ENCODE peak calls at places on chromosome 20, in five cellular contexts. L is upper lobe of right lung, O is fibroblast of the aortic adventitia, G is HCT116, V is cardiac fibroblast. B is an unnamed sample.

GRCh38 chr20:3093861-3094361 is 9.4 kb upstream of the AVP start:
- DNase-seq in L (no peak), O (no peak), G (no peak), V (no peak), B (peak; percentile 64)

GRCh38 chr20:63134201-63134612 is 81.7 kb downstream of the YTHDF1 start:
- DNase-seq in L (peak; percentile 56), O (no peak), G (no peak), V (no peak), B (peak; percentile 57)

GRCh38 chr20:25540273-25540672 is 45.1 kb downstream of the NINL start:
- DNase-seq in L (no peak), O (no peak), G (peak; percentile 16), V (peak; percentile 45), B (no peak)

GRCh38 chr20:34525709-34526416 is 9.6 kb downstream of the DYNLRB1 start:
- DNase-seq in L (peak; percentile 80), O (peak; percentile 98), G (peak; percentile 93), V (peak; percentile 99), B (peak; percentile 94)

GRCh38 chr20:21613512-21613911 is 92.0 kb upstream of the PAX1 start:
- DNase-seq in L (no peak), O (no peak), G (no peak), V (no peak), B (no peak)

GRCh38 chr20:34639755-34640222 is 37.1 kb downstream of the PIGU start:
- DNase-seq in L (no peak), O (no peak), G (no peak), V (no peak), B (no peak)

GRCh38 chr20:33852971-33853813 is 42.0 kb downstream of the CHMP4B start:
- DNase-seq in L (no peak), O (no peak), G (no peak), V (no peak), B (peak; percentile 32)

GRCh38 chr20:58598271-58599015 is 52.6 kb upstream of the STX16 start:
- DNase-seq in L (no peak), O (peak; percentile 59), G (no peak), V (peak; percentile 66), B (no peak)

GRCh38 chr20:35277531-35278395 is at the start of gene MMP24OS:
- DNase-seq in L (peak; percentile 96), O (peak; percentile 74), G (peak; percentile 66), V (peak; percentile 82), B (peak; percentile 97)

GRCh38 chr20:25291432-25292133 is 43.7 kb downstream of the PYGB start:
- DNase-seq in L (no peak), O (no peak), G (no peak), V (no peak), B (peak; percentile 65)

GRCh38 chr20:54650201-54650722 is 174.9 kb downstream of the DOK5 start:
- DNase-seq in L (no peak), O (peak; percentile 19), G (no peak), V (peak; percentile 44), B (no peak)

GRCh38 chr20:13819885-13820645 is 35.2 kb downstream of the NDUFAF5 start:
- DNase-seq in L (no peak), O (peak; percentile 61), G (peak; percentile 42), V (peak; percentile 71), B (no peak)

GRCh38 chr20:33933469-33933909 is 60.2 kb upstream of the RALY start:
- DNase-seq in L (peak; percentile 70), O (peak; percentile 79), G (peak; percentile 48), V (peak; percentile 76), B (peak; percentile 71)

GRCh38 chr20:8254911-8255582 is 123.0 kb downstream of the PLCB1 start:
- DNase-seq in L (no peak), O (no peak), G (no peak), V (peak; percentile 67), B (no peak)

GRCh38 chr20:58839474-58839874 is 11.2 kb downstream of the GNAS-AS1 start:
- DNase-seq in L (no peak), O (peak; percentile 23), G (peak; percentile 7), V (peak; percentile 26), B (peak; percentile 68)

GRCh38 chr20:36483919-36484808 is 57.2 kb upstream of the MYL9 start:
- DNase-seq in L (no peak), O (peak; percentile 34), G (no peak), V (peak; percentile 41), B (no peak)

GRCh38 chr20:10390709-10391108 is 43.3 kb downstream of the MKKS start:
- DNase-seq in L (no peak), O (no peak), G (no peak), V (no peak), B (no peak)

GRCh38 chr20:15604406-15604805 is 968.8 kb downstream of the KIF16B start:
- DNase-seq in L (no peak), O (no peak), G (no peak), V (no peak), B (no peak)

GRCh38 chr20:63223121-63223825 is 7.3 kb upstream of the YTHDF1 start:
- DNase-seq in L (no peak), O (peak; percentile 42), G (no peak), V (peak; percentile 45), B (peak; percentile 52)

GRCh38 chr20:5703542-5704215 is 46.5 kb upstream of the SHLD1 start:
- DNase-seq in L (no peak), O (peak; percentile 28), G (no peak), V (no peak), B (no peak)

GRCh38 chr20:51037499-51038110 is 14.7 kb upstream of the KCNG1 start:
- DNase-seq in L (peak; percentile 40), O (no peak), G (no peak), V (no peak), B (no peak)

GRCh38 chr20:26209171-26209941 is 512.7 kb upstream of the ZNF337 start:
- DNase-seq in L (peak; percentile 73), O (peak; percentile 11), G (no peak), V (peak; percentile 12), B (peak; percentile 77)

GRCh38 chr20:1688886-1689538 is 31.4 kb upstream of the SIRPG start:
- DNase-seq in L (no peak), O (no peak), G (no peak), V (no peak), B (no peak)

GRCh38 chr20:19583532-19584175 is 174.4 kb upstream of the RIN2 start:
- DNase-seq in L (peak; percentile 87), O (peak; percentile 11), G (peak; percentile 13), V (peak; percentile 74), B (peak; percentile 84)

GRCh38 chr20:22333885-22334545 is 250.4 kb downstream of the FOXA2 start:
- DNase-seq in L (peak; percentile 67), O (peak; percentile 76), G (peak; percentile 38), V (peak; percentile 74), B (no peak)

GRCh38 chr20:61297981-61298380 is 45.9 kb downstream of the CDH4 start:
- DNase-seq in L (no peak), O (peak; percentile 28), G (no peak), V (peak; percentile 51), B (no peak)

GRCh38 chr20:63000958-63001357 is 5.8 kb downstream of the BHLHE23 start:
- DNase-seq in L (no peak), O (no peak), G (no peak), V (no peak), B (no peak)

GRCh38 chr20:13549451-13549850 is 89.3 kb downstream of the TASP1 start:
- DNase-seq in L (no peak), O (no peak), G (no peak), V (no peak), B (no peak)

GRCh38 chr20:45983279-45983743 is 11.3 kb upstream of the ZNF335 start:
- DNase-seq in L (no peak), O (no peak), G (no peak), V (no peak), B (peak; percentile 9)

GRCh38 chr20:45987108-45987780 is 15.2 kb upstream of the ZNF335 start:
- DNase-seq in L (peak; percentile 88), O (peak; percentile 50), G (peak; percentile 61), V (peak; percentile 67), B (peak; percentile 89)

GRCh38 chr20:45981261-45981660 is 9.3 kb upstream of the ZNF335 start:
- DNase-seq in L (no peak), O (no peak), G (no peak), V (no peak), B (peak; percentile 21)

DNA sequence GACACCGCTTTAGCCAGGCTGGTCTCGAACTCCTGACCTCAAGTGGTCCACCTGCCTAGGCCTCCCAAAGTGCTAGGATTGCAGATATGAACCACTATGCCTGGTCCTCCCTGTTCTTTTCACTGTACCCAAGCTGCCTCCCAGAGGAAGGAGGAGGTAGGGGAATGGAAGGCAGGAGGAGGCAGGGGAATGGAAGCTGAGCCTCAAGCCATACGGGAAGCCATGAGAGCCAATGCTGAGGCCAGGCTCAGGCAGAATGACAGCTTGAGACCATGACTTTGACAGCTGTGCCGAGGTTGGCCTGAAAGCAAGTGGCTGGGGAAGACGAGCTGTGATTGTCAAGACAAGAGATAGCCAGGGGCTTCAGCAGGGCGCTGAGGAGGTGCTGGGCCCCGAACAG is 13.6 kb upstream of the ZNF335 start:
- DNase-seq in L (no peak), O (no peak), G (no peak), V (peak; percentile 17), B (peak; percentile 49)
- TF ChIP-seq CTCF in L (no peak), O (peak; percentile 20), G (peak; percentile 25), V (no peak), B (no peak)

DNA sequence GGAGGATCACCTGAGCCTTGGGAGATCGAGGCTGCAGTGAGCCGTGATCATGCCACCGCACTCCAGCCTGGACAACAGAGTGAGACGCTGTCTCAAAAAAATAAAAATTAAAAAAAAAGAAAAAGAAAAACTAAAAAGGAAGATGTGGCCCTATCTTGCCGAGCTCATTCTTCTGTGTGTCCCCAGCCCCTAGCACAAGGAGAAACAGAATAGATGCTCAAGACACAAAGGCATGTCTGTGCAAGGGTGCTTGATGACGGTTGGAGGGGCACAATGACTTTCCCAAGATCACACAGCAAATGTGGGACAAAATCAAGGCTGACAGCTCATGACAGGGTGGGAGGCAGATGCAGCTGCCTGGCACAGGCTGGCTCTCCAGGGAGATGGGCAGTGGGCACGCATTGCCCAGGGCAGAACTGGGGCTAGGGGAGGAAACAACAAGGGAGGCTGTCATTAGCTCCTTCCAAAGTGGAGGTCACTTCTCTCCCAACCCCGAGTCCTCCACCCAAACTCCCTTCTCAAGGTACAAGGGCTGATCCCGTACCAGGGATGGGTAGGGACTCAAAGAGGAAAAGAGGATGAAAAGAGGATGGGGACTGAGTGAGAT is 775 bp upstream of the NRSN2 start:
- DNase-seq in L (no peak), O (no peak), G (no peak), V (no peak), B (no peak)
- TF ChIP-seq CTCF in L (no peak), O (no peak), G (no peak), V (no peak), B (no peak)

GRCh38 chr20:16662462-16662861 is 67.4 kb upstream of the SNRPB2 start:
- DNase-seq in L (no peak), O (no peak), G (no peak), V (no peak), B (no peak)

GRCh38 chr20:16664031-16664430 is 65.8 kb upstream of the SNRPB2 start:
- DNase-seq in L (no peak), O (no peak), G (no peak), V (no peak), B (no peak)

GRCh38 chr20:16671753-16672152 is 58.1 kb upstream of the SNRPB2 start:
- DNase-seq in L (no peak), O (no peak), G (no peak), V (no peak), B (no peak)

GRCh38 chr20:16661738-16662137 is 68.1 kb upstream of the SNRPB2 start:
- DNase-seq in L (no peak), O (peak; percentile 12), G (no peak), V (no peak), B (no peak)

GRCh38 chr20:16666272-16666671 is 63.6 kb upstream of the SNRPB2 start:
- DNase-seq in L (no peak), O (no peak), G (no peak), V (no peak), B (no peak)
- TF ChIP-seq CTCF in L (no peak), O (peak; percentile 25), G (no peak), V (peak; percentile 8), B (no peak)

GRCh38 chr20:57061058-57061900 is 205.2 kb downstream of the BMP7 start:
- DNase-seq in L (peak; percentile 21), O (no peak), G (no peak), V (no peak), B (no peak)
- TF ChIP-seq CTCF in L (no peak), O (no peak), G (peak; percentile 27), V (no peak), B (no peak)

B was measured in kidney.